ENCODE peak calls at places on chromosomes 12 and 14, in five cellular contexts. P is endothelial cell; B is CD4-positive, CD25-positive, alpha-beta regulatory T cell; X is H9; U is AG08395. O is an unnamed sample.

GRCh38 chr14:69139743-69140142 is 13.2 kb downstream of the DCAF5 start:
- DNase-seq in P (no peak), B (no peak), X (no peak), U (no peak), O (no peak)

GRCh38 chr12:91910871-91911388 is 234.7 kb downstream of the BTG1 start:
- DNase-seq in P (no peak), B (no peak), X (no peak), U (no peak), O (no peak)

GRCh38 chr12:121789233-121789781 is 4.2 kb downstream of the RHOF start:
- DNase-seq in P (no peak), B (peak; percentile 44), X (no peak), U (no peak), O (no peak)

GRCh38 chr12:131726-132465 is 65.3 kb downstream of the IQSEC3 start:
- DNase-seq in P (no peak), B (no peak), X (no peak), U (no peak), O (no peak)

GRCh38 chr14:68716698-68717097 is 76.2 kb downstream of the ZFP36L1 start:
- DNase-seq in P (no peak), B (no peak), X (no peak), U (no peak), O (no peak)

GRCh38 chr12:31874961-31875608 is 84.1 kb upstream of the RESF1 start:
- DNase-seq in P (peak; percentile 9), B (peak; percentile 58), X (peak; percentile 56), U (peak; percentile 21), O (no peak)

GRCh38 chr12:120314220-120314619 is 12.1 kb downstream of the SIRT4 start:
- DNase-seq in P (peak; percentile 22), B (no peak), X (peak; percentile 80), U (no peak), O (no peak)

GRCh38 chr14:94278732-94279131 is 14.3 kb downstream of the SERPINA10 start:
- DNase-seq in P (no peak), B (no peak), X (no peak), U (no peak), O (no peak)

GRCh38 chr12:95385246-95385645 is 88.7 kb upstream of the METAP2 start:
- DNase-seq in P (no peak), B (no peak), X (no peak), U (peak; percentile 41), O (peak; percentile 26)

GRCh38 chr12:52426034-52426433 is 8.1 kb downstream of the KRT75 start:
- DNase-seq in P (no peak), B (no peak), X (no peak), U (no peak), O (no peak)

GRCh38 chr14:68675233-68675577 is 117.7 kb downstream of the ZFP36L1 start:
- DNase-seq in P (no peak), B (no peak), X (no peak), U (no peak), O (no peak)

GRCh38 chr12:67625004-67625403 is 23.5 kb upstream of the DYRK2 start:
- DNase-seq in P (no peak), B (no peak), X (no peak), U (no peak), O (no peak)

GRCh38 chr14:100059433-100059781 is 5.8 kb upstream of the EVL start:
- DNase-seq in P (no peak), B (no peak), X (no peak), U (no peak), O (no peak)

GRCh38 chr12:75481774-75482173 is 1.2 kb downstream of the GLIPR1 start:
- DNase-seq in P (no peak), B (no peak), X (no peak), U (peak; percentile 33), O (no peak)

GRCh38 chr12:111089616-111090015 is 169.2 kb upstream of the MYL2 start:
- DNase-seq in P (no peak), B (no peak), X (no peak), U (no peak), O (no peak)

GRCh38 chr14:58765375-58765774 is 127.6 kb downstream of the DACT1 start:
- DNase-seq in P (no peak), B (no peak), X (no peak), U (no peak), O (no peak)

GRCh38 chr14:22555573-22556011 is 33.4 kb downstream of the DAD1 start:
- DNase-seq in P (no peak), B (peak; percentile 63), X (no peak), U (no peak), O (no peak)

GRCh38 chr12:12007713-12008231 is 63.0 kb upstream of the BCL2L14 start:
- DNase-seq in P (no peak), B (no peak), X (no peak), U (no peak), O (no peak)

GRCh38 chr14:74525361-74525851 is 31.8 kb downstream of the ISCA2 start:
- DNase-seq in P (no peak), B (no peak), X (no peak), U (no peak), O (no peak)

GRCh38 chr12:30329281-30329680 is 366.4 kb downstream of the IPO8 start:
- DNase-seq in P (no peak), B (no peak), X (no peak), U (no peak), O (no peak)

GRCh38 chr14:79665556-79665955 is 545.7 kb downstream of the DIO2 start:
- DNase-seq in P (no peak), B (no peak), X (no peak), U (no peak), O (no peak)

GRCh38 chr12:1919284-1919683 is 832 bp upstream of the CACNA2D4 start:
- DNase-seq in P (no peak), B (no peak), X (peak; percentile 12), U (no peak), O (peak; percentile 10)

GRCh38 chr12:3633396-3633795 is 119.5 kb downstream of the CRACR2A start:
- DNase-seq in P (no peak), B (no peak), X (no peak), U (no peak), O (no peak)

GRCh38 chr12:41981013-41981412 is 163.7 kb downstream of the GXYLT1 start:
- DNase-seq in P (no peak), B (no peak), X (no peak), U (no peak), O (no peak)

GRCh38 chr12:113191236-113191635 is 5.7 kb downstream of the RITA1 start:
- DNase-seq in P (no peak), B (no peak), X (no peak), U (no peak), O (no peak)

GRCh38 chr14:104427126-104427851 is 152.3 kb upstream of the C14orf180 start:
- DNase-seq in P (no peak), B (no peak), X (no peak), U (no peak), O (no peak)